ENCODE peak calls at places on chromosomes 6 and 20, in seven cellular contexts. V is caudate nucleus; K is GM04504; L is pancreas; A is HCT116; Q is AG04449; Y is stimulated activated naive CD8-positive, alpha-beta T cell treated with anti-CD3 and anti-CD28 coated beads, Interleukin-15, amount 100 ng/mL, for 72 hours. D is an unnamed sample.

GRCh38 chr6:51678274-51678673 is 409.1 kb downstream of the PKHD1 start:
- DNase-seq in V (no peak), K (no peak), L (no peak), A (no peak), Q (no peak), Y (no peak), D (no peak)

GRCh38 chr6:145761584-145761983 is 26.3 kb upstream of the EPM2A start:
- DNase-seq in V (no peak), K (no peak), L (no peak), A (no peak), Q (no peak), Y (no peak), D (no peak)

GRCh38 chr6:51846531-51846930 is 240.9 kb downstream of the PKHD1 start:
- DNase-seq in V (no peak), K (no peak), L (no peak), A (no peak), Q (no peak), Y (no peak), D (no peak)

GRCh38 chr6:152380351-152380767 is 256.8 kb downstream of the SYNE1 start:
- DNase-seq in V (no peak), K (peak), L (peak), A (no peak), Q (peak), Y (no peak), D (no peak)

GRCh38 chr6:79495246-79495645 is 42.0 kb downstream of the LCA5 start:
- DNase-seq in V (no peak), K (no peak), L (no peak), A (no peak), Q (no peak), Y (no peak), D (no peak)

GRCh38 chr6:74755196-74755595 is 450.7 kb downstream of the COL12A1 start:
- DNase-seq in V (no peak), K (no peak), L (no peak), A (no peak), Q (no peak), Y (no peak), D (no peak)

GRCh38 chr6:152309006-152309405 is 328.2 kb downstream of the SYNE1 start:
- DNase-seq in V (no peak), K (no peak), L (no peak), A (no peak), Q (no peak), Y (no peak), D (no peak)

GRCh38 chr20:56816349-56816748 is 187.2 kb downstream of the TFAP2C start:
- DNase-seq in V (no peak), K (no peak), L (no peak), A (no peak), Q (no peak), Y (no peak), D (no peak)

GRCh38 chr20:18879262-18879661 is 65.7 kb downstream of the SCP2D1 start:
- DNase-seq in V (no peak), K (no peak), L (no peak), A (no peak), Q (no peak), Y (no peak), D (no peak)

GRCh38 chr6:7145269-7146078 is 37.7 kb downstream of the RREB1 start:
- DNase-seq in V (no peak), K (no peak), L (peak), A (no peak), Q (no peak), Y (no peak), D (no peak)

GRCh38 chr6:156778615-156779205 is 1.5 kb downstream of the ARID1B start:
- DNase-seq in V (no peak), K (no peak), L (peak), A (no peak), Q (no peak), Y (peak), D (peak)

GRCh38 chr6:166580076-166581050 is 6.1 kb downstream of the RAMACL start:
- DNase-seq in V (no peak), K (no peak), L (no peak), A (no peak), Q (no peak), Y (no peak), D (no peak)

GRCh38 chr6:35087361-35088280 is 53.5 kb downstream of the TCP11 start:
- DNase-seq in V (no peak), K (no peak), L (peak), A (no peak), Q (no peak), Y (no peak), D (no peak)

GRCh38 chr6:154882107-154882506 is 113.0 kb upstream of the TIAM2 start:
- DNase-seq in V (no peak), K (peak), L (no peak), A (no peak), Q (no peak), Y (no peak), D (no peak)